ENCODE peak calls at places on chromosomes 1 and 21, in seven cellular contexts. One of them, this sample, is unnamed.

GRCh38 chr1:40045182-40045581 is 4.7 kb downstream of the CAP1 start:
- DNase-seq in stimulated activated naive CD8-positive, alpha-beta T cell treated with anti-CD3 and anti-CD28 coated beads, Interleukin-15, Interleukin-2, amounts not matched to agents 100 U/mL and 50 U/mL, for 24 hours: no peak
- DNase-seq in HFFc6: no peak
- DNase-seq in naive thymus-derived CD4-positive, alpha-beta T cell: no peak
- DNase-seq in HEK293T: no peak
- DNase-seq in ovary: no peak
- DNase-seq in spleen: no peak
- DNase-seq in this sample: no peak

GRCh38 chr21:14751602-14752001 is 205.5 kb upstream of the SAMSN1 start:
- DNase-seq in ovary: no peak
- DNase-seq in HEK293T: no peak
- DNase-seq in HFFc6: no peak
- DNase-seq in spleen: no peak
- DNase-seq in stimulated activated naive CD8-positive, alpha-beta T cell treated with anti-CD3 and anti-CD28 coated beads, Interleukin-15, Interleukin-2, amounts not matched to agents 100 U/mL and 50 U/mL, for 24 hours: no peak
- DNase-seq in naive thymus-derived CD4-positive, alpha-beta T cell: no peak
- DNase-seq in this sample: no peak

GRCh38 chr1:22469219-22469618 is 17.6 kb downstream of the ZBTB40 start:
- DNase-seq in stimulated activated naive CD8-positive, alpha-beta T cell treated with anti-CD3 and anti-CD28 coated beads, Interleukin-15, Interleukin-2, amounts not matched to agents 100 U/mL and 50 U/mL, for 24 hours: no peak
- DNase-seq in HEK293T: no peak
- DNase-seq in naive thymus-derived CD4-positive, alpha-beta T cell: no peak
- DNase-seq in spleen: no peak
- DNase-seq in ovary: no peak
- DNase-seq in HFFc6: no peak
- DNase-seq in this sample: no peak

GRCh38 chr1:207925210-207925609 is 14.3 kb upstream of the CD34 start:
- DNase-seq in spleen: no peak
- DNase-seq in HFFc6: no peak
- DNase-seq in naive thymus-derived CD4-positive, alpha-beta T cell: no peak
- DNase-seq in HEK293T: peak
- DNase-seq in ovary: no peak
- DNase-seq in stimulated activated naive CD8-positive, alpha-beta T cell treated with anti-CD3 and anti-CD28 coated beads, Interleukin-15, Interleukin-2, amounts not matched to agents 100 U/mL and 50 U/mL, for 24 hours: no peak
- DNase-seq in this sample: no peak

GRCh38 chr1:155977607-155978324 is 581 bp downstream of the ARHGEF2 start:
- DNase-seq in HEK293T: peak
- DNase-seq in HFFc6: no peak
- DNase-seq in ovary: peak
- DNase-seq in spleen: no peak
- DNase-seq in naive thymus-derived CD4-positive, alpha-beta T cell: no peak
- DNase-seq in stimulated activated naive CD8-positive, alpha-beta T cell treated with anti-CD3 and anti-CD28 coated beads, Interleukin-15, Interleukin-2, amounts not matched to agents 100 U/mL and 50 U/mL, for 24 hours: peak
- DNase-seq in this sample: peak

GRCh38 chr21:41228958-41229357 is 61.0 kb downstream of the BACE2 start:
- DNase-seq in naive thymus-derived CD4-positive, alpha-beta T cell: no peak
- DNase-seq in HEK293T: no peak
- DNase-seq in HFFc6: no peak
- DNase-seq in spleen: no peak
- DNase-seq in ovary: no peak
- DNase-seq in stimulated activated naive CD8-positive, alpha-beta T cell treated with anti-CD3 and anti-CD28 coated beads, Interleukin-15, Interleukin-2, amounts not matched to agents 100 U/mL and 50 U/mL, for 24 hours: no peak
- DNase-seq in this sample: no peak

GRCh38 chr1:8061210-8061609 is 35.1 kb upstream of the ERRFI1 start:
- DNase-seq in naive thymus-derived CD4-positive, alpha-beta T cell: no peak
- DNase-seq in HFFc6: peak
- DNase-seq in stimulated activated naive CD8-positive, alpha-beta T cell treated with anti-CD3 and anti-CD28 coated beads, Interleukin-15, Interleukin-2, amounts not matched to agents 100 U/mL and 50 U/mL, for 24 hours: no peak
- DNase-seq in spleen: no peak
- DNase-seq in HEK293T: no peak
- DNase-seq in ovary: no peak
- DNase-seq in this sample: no peak

GRCh38 chr21:34204481-34205439 is 131.4 kb downstream of the MRPS6 start:
- DNase-seq in HEK293T: no peak
- DNase-seq in stimulated activated naive CD8-positive, alpha-beta T cell treated with anti-CD3 and anti-CD28 coated beads, Interleukin-15, Interleukin-2, amounts not matched to agents 100 U/mL and 50 U/mL, for 24 hours: no peak
- DNase-seq in spleen: no peak
- DNase-seq in naive thymus-derived CD4-positive, alpha-beta T cell: no peak
- DNase-seq in HFFc6: no peak
- DNase-seq in ovary: no peak
- DNase-seq in this sample: no peak

GRCh38 chr1:32351859-32352745 is 10.2 kb downstream of the FAM229A start:
- DNase-seq in HFFc6: peak
- DNase-seq in HEK293T: peak
- DNase-seq in naive thymus-derived CD4-positive, alpha-beta T cell: no peak
- DNase-seq in ovary: peak
- DNase-seq in stimulated activated naive CD8-positive, alpha-beta T cell treated with anti-CD3 and anti-CD28 coated beads, Interleukin-15, Interleukin-2, amounts not matched to agents 100 U/mL and 50 U/mL, for 24 hours: peak
- DNase-seq in spleen: no peak
- DNase-seq in this sample: peak

GRCh38 chr1:214292317-214292716 is 11.4 kb downstream of the SMYD2 start:
- DNase-seq in ovary: no peak
- DNase-seq in stimulated activated naive CD8-positive, alpha-beta T cell treated with anti-CD3 and anti-CD28 coated beads, Interleukin-15, Interleukin-2, amounts not matched to agents 100 U/mL and 50 U/mL, for 24 hours: no peak
- DNase-seq in spleen: no peak
- DNase-seq in naive thymus-derived CD4-positive, alpha-beta T cell: no peak
- DNase-seq in HFFc6: peak
- DNase-seq in HEK293T: no peak
- DNase-seq in this sample: no peak

GRCh38 chr1:65791860-65792670 is 630 bp upstream of the PDE4B start:
- DNase-seq in HEK293T: peak
- DNase-seq in spleen: peak
- DNase-seq in ovary: no peak
- DNase-seq in stimulated activated naive CD8-positive, alpha-beta T cell treated with anti-CD3 and anti-CD28 coated beads, Interleukin-15, Interleukin-2, amounts not matched to agents 100 U/mL and 50 U/mL, for 24 hours: no peak
- DNase-seq in naive thymus-derived CD4-positive, alpha-beta T cell: no peak
- DNase-seq in HFFc6: no peak
- DNase-seq in this sample: no peak

GRCh38 chr21:34890724-34891609 is 158.1 kb downstream of the RUNX1 start:
- DNase-seq in naive thymus-derived CD4-positive, alpha-beta T cell: peak
- DNase-seq in HFFc6: no peak
- DNase-seq in stimulated activated naive CD8-positive, alpha-beta T cell treated with anti-CD3 and anti-CD28 coated beads, Interleukin-15, Interleukin-2, amounts not matched to agents 100 U/mL and 50 U/mL, for 24 hours: peak
- DNase-seq in spleen: peak
- DNase-seq in HEK293T: no peak
- DNase-seq in ovary: peak
- DNase-seq in this sample: no peak

GRCh38 chr21:25639167-25639921 is at the start of gene JAM2:
- DNase-seq in ovary: peak
- DNase-seq in spleen: peak
- DNase-seq in HFFc6: no peak
- DNase-seq in HEK293T: peak
- DNase-seq in stimulated activated naive CD8-positive, alpha-beta T cell treated with anti-CD3 and anti-CD28 coated beads, Interleukin-15, Interleukin-2, amounts not matched to agents 100 U/mL and 50 U/mL, for 24 hours: peak
- DNase-seq in naive thymus-derived CD4-positive, alpha-beta T cell: peak
- DNase-seq in this sample: peak

GRCh38 chr1:243490748-243491686 is 235.2 kb downstream of the SDCCAG8 start:
- DNase-seq in naive thymus-derived CD4-positive, alpha-beta T cell: no peak
- DNase-seq in stimulated activated naive CD8-positive, alpha-beta T cell treated with anti-CD3 and anti-CD28 coated beads, Interleukin-15, Interleukin-2, amounts not matched to agents 100 U/mL and 50 U/mL, for 24 hours: no peak
- DNase-seq in ovary: no peak
- DNase-seq in HEK293T: no peak
- DNase-seq in spleen: no peak
- DNase-seq in HFFc6: peak
- DNase-seq in this sample: peak

GRCh38 chr21:32099812-32100416 is 178.9 kb downstream of the MIS18A start:
- DNase-seq in HEK293T: no peak
- DNase-seq in stimulated activated naive CD8-positive, alpha-beta T cell treated with anti-CD3 and anti-CD28 coated beads, Interleukin-15, Interleukin-2, amounts not matched to agents 100 U/mL and 50 U/mL, for 24 hours: no peak
- DNase-seq in spleen: no peak
- DNase-seq in HFFc6: no peak
- DNase-seq in ovary: no peak
- DNase-seq in naive thymus-derived CD4-positive, alpha-beta T cell: no peak
- DNase-seq in this sample: no peak

GRCh38 chr1:235703516-235703915 is 53.9 kb upstream of the GNG4 start:
- DNase-seq in HEK293T: no peak
- DNase-seq in ovary: no peak
- DNase-seq in naive thymus-derived CD4-positive, alpha-beta T cell: no peak
- DNase-seq in spleen: no peak
- DNase-seq in stimulated activated naive CD8-positive, alpha-beta T cell treated with anti-CD3 and anti-CD28 coated beads, Interleukin-15, Interleukin-2, amounts not matched to agents 100 U/mL and 50 U/mL, for 24 hours: no peak
- DNase-seq in HFFc6: peak
- DNase-seq in this sample: no peak

GRCh38 chr21:36747815-36748381 is 49.0 kb downstream of the SIM2 start:
- DNase-seq in spleen: peak
- DNase-seq in stimulated activated naive CD8-positive, alpha-beta T cell treated with anti-CD3 and anti-CD28 coated beads, Interleukin-15, Interleukin-2, amounts not matched to agents 100 U/mL and 50 U/mL, for 24 hours: peak
- DNase-seq in HEK293T: no peak
- DNase-seq in naive thymus-derived CD4-positive, alpha-beta T cell: no peak
- DNase-seq in ovary: no peak
- DNase-seq in HFFc6: no peak
- DNase-seq in this sample: peak

GRCh38 chr21:34599534-34600101 is 15.3 kb downstream of the RCAN1 start:
- DNase-seq in spleen: no peak
- DNase-seq in HFFc6: no peak
- DNase-seq in HEK293T: no peak
- DNase-seq in naive thymus-derived CD4-positive, alpha-beta T cell: no peak
- DNase-seq in stimulated activated naive CD8-positive, alpha-beta T cell treated with anti-CD3 and anti-CD28 coated beads, Interleukin-15, Interleukin-2, amounts not matched to agents 100 U/mL and 50 U/mL, for 24 hours: no peak
- DNase-seq in ovary: no peak
- DNase-seq in this sample: no peak

GRCh38 chr1:81921851-81922462 is 121.2 kb downstream of the ADGRL2 start:
- DNase-seq in naive thymus-derived CD4-positive, alpha-beta T cell: no peak
- DNase-seq in HEK293T: no peak
- DNase-seq in spleen: no peak
- DNase-seq in ovary: no peak
- DNase-seq in HFFc6: no peak
- DNase-seq in stimulated activated naive CD8-positive, alpha-beta T cell treated with anti-CD3 and anti-CD28 coated beads, Interleukin-15, Interleukin-2, amounts not matched to agents 100 U/mL and 50 U/mL, for 24 hours: no peak
- DNase-seq in this sample: no peak

GRCh38 chr1:39063775-39064174 is 37.6 kb downstream of the NDUFS5 start:
- DNase-seq in spleen: no peak
- DNase-seq in HFFc6: no peak
- DNase-seq in ovary: no peak
- DNase-seq in stimulated activated naive CD8-positive, alpha-beta T cell treated with anti-CD3 and anti-CD28 coated beads, Interleukin-15, Interleukin-2, amounts not matched to agents 100 U/mL and 50 U/mL, for 24 hours: no peak
- DNase-seq in naive thymus-derived CD4-positive, alpha-beta T cell: no peak
- DNase-seq in HEK293T: no peak
- DNase-seq in this sample: no peak

This sample was measured in HAP-1.